ENCODE peak calls at places on chromosome X, in seven cellular contexts. C, I, E, L, W, P and T are unnamed samples. For H3K9me2 and H3K4me1, the result is how much of the 10 kb centered on the place peaks cover.

GRCh38 chrX:22389544-22390243 is 117.0 kb downstream of the CBLL2 start:
- DNase-seq in C (no peak), I (peak), E (peak), L (no peak), W (no peak), P (no peak), T (peak)

GRCh38 chrX:134520860-134521390 is 61.0 kb downstream of the HPRT1 start:
- DNase-seq in C (peak), I (peak), E (peak), L (peak), W (peak), P (peak), T (peak)

GRCh38 chrX:2628751-2629315 is 62.3 kb upstream of the CD99 start:
- DNase-seq in C (no peak), I (no peak), E (no peak), L (no peak), W (no peak), P (no peak), T (peak)

GRCh38 chrX:98795636-98796035 is 1614.4 kb downstream of the PCDH19 start:
- DNase-seq in C (no peak), I (peak), E (peak), L (no peak), W (no peak), P (no peak), T (no peak)

GRCh38 chrX:138775501-138775900 is 64.0 kb upstream of the FGF13 start:
- DNase-seq in C (no peak), I (peak), E (peak), L (peak), W (peak), P (peak), T (no peak)

GRCh38 chrX:16702700-16703599 is 9.5 kb downstream of the CTPS2 start:
- DNase-seq in C (no peak), I (no peak), E (no peak), L (no peak), W (no peak), P (no peak), T (no peak)

GRCh38 chrX:17291141-17291900 is 83.7 kb upstream of the NHS start:
- DNase-seq in C (no peak), I (peak), E (no peak), L (peak), W (no peak), P (no peak), T (peak)

GRCh38 chrX:351736-352135 is 33.1 kb upstream of the GTPBP6 start:
- DNase-seq in C (no peak), I (no peak), E (no peak), L (no peak), W (no peak), P (no peak), T (no peak)

GRCh38 chrX:63922221-63922620 is 137.2 kb upstream of the ARHGEF9 start:
- DNase-seq in C (no peak), I (peak), E (peak), L (no peak), W (no peak), P (no peak), T (no peak)

GRCh38 chrX:134948333-134949241 is 42.2 kb upstream of the SMIM10 start:
- DNase-seq in C (peak), I (peak), E (peak), L (no peak), W (no peak), P (peak), T (peak)

GRCh38 chrX:9610774-9611392 is 146.0 kb downstream of the TBL1X start:
- DNase-seq in C (no peak), I (peak), E (peak), L (no peak), W (no peak), P (no peak), T (no peak)

GRCh38 chrX:23937100-23937499 is 29.3 kb downstream of the CXorf58 start:
- DNase-seq in C (no peak), I (no peak), E (peak), L (peak), W (no peak), P (no peak), T (no peak)

GRCh38 chrX:121504148-121504547 is 456.7 kb downstream of the GLUD2 start:
- DNase-seq in C (no peak), I (no peak), E (no peak), L (peak), W (no peak), P (no peak), T (no peak)

GRCh38 chrX:38805294-38806053 is 4.2 kb downstream of the MID1IP1 start:
- DNase-seq in C (no peak), I (peak), E (peak), L (peak), W (peak), P (peak), T (no peak)

GRCh38 chrX:102930990-102931756 is 5.9 kb upstream of the RAB40AL start:
- DNase-seq in C (no peak), I (peak), E (peak), L (no peak), W (no peak), P (no peak), T (no peak)

GRCh38 chrX:119340606-119341205 is 58.4 kb upstream of the SLC25A43 start:
- DNase-seq in C (no peak), I (no peak), E (no peak), L (no peak), W (no peak), P (no peak), T (no peak)
- H3K9me2 ChIP-seq in C (under half), I (under half), E (under half), L (under half), W (under half), P (under half), T (under half)

GRCh38 chrX:130174937-130175336 is 3.2 kb downstream of the RAB33A start:
- DNase-seq in C (no peak), I (no peak), E (no peak), L (no peak), W (no peak), P (no peak), T (no peak)
- H3K4me1 ChIP-seq in C (under half), I (under half), E (under half), L (under half), W (under half), P (under half), T (under half)

DNA sequence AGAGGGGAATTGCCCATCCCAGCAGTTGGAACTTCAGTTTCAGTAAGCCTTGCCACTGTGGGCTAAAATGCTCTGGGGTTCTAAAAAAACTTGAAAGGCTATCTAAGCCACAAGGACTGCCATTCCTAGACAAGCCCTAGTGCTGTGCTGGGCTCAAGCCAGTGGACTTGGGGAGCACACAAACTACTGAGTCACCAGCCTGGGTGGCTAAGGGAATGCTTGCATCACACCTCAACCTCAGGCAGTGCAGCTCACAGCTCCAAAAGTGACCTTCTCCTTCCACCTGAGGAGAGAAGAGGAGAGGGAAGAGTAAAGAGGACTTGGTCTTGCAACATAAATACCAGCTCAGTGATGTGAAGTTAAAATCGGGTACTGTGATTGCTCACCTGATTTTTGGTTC is 116.7 kb upstream of the GLRA2 start:
- DNase-seq in C (no peak), I (no peak), E (peak), L (no peak), W (no peak), P (no peak), T (no peak)
- TF ChIP-seq EZH2 in C (no peak), I (no peak), E (no peak), L (no peak), W (no peak), P (no peak), T (no peak)

GRCh38 chrX:42075032-42075431 is 151.7 kb upstream of the CASK start:
- DNase-seq in C (no peak), I (no peak), E (no peak), L (no peak), W (no peak), P (no peak), T (no peak)

GRCh38 chrX:42070866-42071265 is 147.5 kb upstream of the CASK start:
- DNase-seq in C (no peak), I (no peak), E (peak), L (no peak), W (no peak), P (no peak), T (no peak)

DNA sequence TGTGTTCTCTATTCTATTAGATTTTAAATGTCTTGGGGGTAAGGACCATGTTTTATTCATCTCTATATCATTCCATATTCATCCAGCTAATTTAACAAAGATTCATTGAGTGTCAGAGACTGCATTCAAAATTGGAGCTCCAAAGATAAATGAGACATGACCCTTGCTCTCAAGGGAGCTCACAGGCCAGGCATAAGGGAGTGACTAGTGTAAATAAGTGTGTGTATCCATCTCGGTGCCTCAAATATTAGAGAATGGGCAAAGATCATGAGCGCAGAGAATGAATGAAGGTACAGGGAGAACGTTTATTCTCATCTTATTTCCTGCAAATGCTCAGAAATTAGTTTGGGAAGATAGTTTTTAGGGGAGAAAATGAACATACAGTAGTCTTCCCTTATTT is 150.1 kb upstream of the CASK start:
- DNase-seq in C (no peak), I (no peak), E (no peak), L (no peak), W (no peak), P (no peak), T (no peak)
- H3K9me2 ChIP-seq in C (under half), I (under half), E (under half), L (under half), W (under half), P (under half), T (under half)

GRCh38 chrX:39818071-39818470 is 279.7 kb downstream of the BCOR start:
- DNase-seq in C (no peak), I (no peak), E (no peak), L (no peak), W (no peak), P (peak), T (no peak)
- H3K4me1 ChIP-seq in C (under half), I (under half), E (under half), L (under half), W (under half), P (under half), T (under half)

DNA sequence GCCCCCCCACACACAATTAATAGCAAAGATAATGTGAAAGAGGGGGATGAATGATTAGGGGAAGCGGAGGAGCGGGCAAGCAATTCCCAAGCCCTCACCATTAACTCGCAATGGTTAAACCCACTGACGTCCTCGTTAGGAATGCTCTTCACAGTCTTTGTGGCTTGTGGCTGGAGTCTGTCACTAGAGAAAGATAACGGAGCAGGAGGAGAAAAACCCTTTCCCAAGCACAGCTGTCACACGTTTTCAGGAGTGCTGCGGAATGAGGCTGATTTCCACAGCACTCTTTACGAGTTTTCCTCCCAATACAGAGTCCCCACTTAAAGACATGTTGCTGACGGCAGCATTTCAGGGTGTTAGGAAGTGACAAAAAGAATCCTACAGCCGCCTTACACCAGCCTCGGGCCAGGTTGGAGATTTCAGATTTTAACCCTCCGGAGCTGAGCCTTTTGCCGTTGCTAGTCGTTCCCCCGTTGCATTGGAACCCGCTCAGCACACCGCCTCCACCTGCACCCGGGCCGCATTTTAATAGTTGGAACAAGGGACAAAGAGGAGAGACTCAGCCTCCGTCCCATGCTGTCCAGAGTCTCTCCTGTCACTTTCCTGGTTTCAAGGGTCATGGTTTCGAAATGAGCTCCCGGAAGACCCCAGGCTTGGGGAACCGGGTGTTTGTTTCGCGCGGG is 92.2 kb downstream of the GEMIN8 start:
- DNase-seq in C (no peak), I (no peak), E (peak), L (no peak), W (no peak), P (no peak), T (no peak)
- TF ChIP-seq EZH2 in C (no peak), I (no peak), E (no peak), L (no peak), W (no peak), P (no peak), T (no peak)